ENCODE peak calls at places on chromosomes 12 and 14, in four cellular contexts. One of them, this sample, is unnamed. For H3K9me1 and H3K36me3, the result is how much of the 10 kb centered on the place peaks cover.

GRCh38 chr12:51898937-51899336 is 8.4 kb upstream of the ACVRL1 start:
- DNase-seq in endothelial cell of umbilical vein: peak
- DNase-seq in K562: no peak
- DNase-seq in IMR-90: peak
- DNase-seq in this sample: no peak

GRCh38 chr14:104804481-104805325 is 3.8 kb downstream of the ZBTB42 start:
- DNase-seq in IMR-90: no peak
- DNase-seq in endothelial cell of umbilical vein: no peak
- DNase-seq in K562: no peak
- DNase-seq in this sample: no peak

GRCh38 chr12:49032276-49032675 is 13.7 kb upstream of the PRKAG1 start:
- DNase-seq in IMR-90: no peak
- DNase-seq in endothelial cell of umbilical vein: no peak
- DNase-seq in K562: no peak
- DNase-seq in this sample: no peak

GRCh38 chr14:74962493-74962892 is 7.1 kb upstream of the PGF start:
- DNase-seq in endothelial cell of umbilical vein: no peak
- DNase-seq in IMR-90: no peak
- DNase-seq in K562: no peak
- DNase-seq in this sample: no peak

GRCh38 chr12:34341362-34341733 is 319.1 kb downstream of the ALG10 start:
- DNase-seq in K562: peak
- DNase-seq in IMR-90: no peak
- DNase-seq in endothelial cell of umbilical vein: no peak
- DNase-seq in this sample: no peak

GRCh38 chr14:91918159-91918883 is 29.2 kb downstream of the FBLN5 start:
- DNase-seq in endothelial cell of umbilical vein: no peak
- DNase-seq in K562: no peak
- DNase-seq in IMR-90: no peak
- DNase-seq in this sample: no peak

GRCh38 chr14:74867673-74868072 is 8.3 kb downstream of the PROX2 start:
- DNase-seq in K562: no peak
- DNase-seq in IMR-90: peak
- DNase-seq in endothelial cell of umbilical vein: peak
- DNase-seq in this sample: no peak

GRCh38 chr14:90159147-90159546 is 97.2 kb upstream of the PSMC1 start:
- DNase-seq in endothelial cell of umbilical vein: no peak
- DNase-seq in IMR-90: no peak
- DNase-seq in K562: no peak
- DNase-seq in this sample: no peak

GRCh38 chr12:91948504-91948903 is 197.1 kb downstream of the BTG1 start:
- DNase-seq in K562: no peak
- DNase-seq in IMR-90: no peak
- DNase-seq in endothelial cell of umbilical vein: peak
- DNase-seq in this sample: no peak

GRCh38 chr12:17875230-17875629 is 214.8 kb downstream of the RERGL start:
- DNase-seq in IMR-90: no peak
- DNase-seq in K562: no peak
- DNase-seq in endothelial cell of umbilical vein: no peak
- DNase-seq in this sample: no peak
- H3K9me1 ChIP-seq in IMR-90: under half
- H3K9me1 ChIP-seq in K562: under half
- H3K9me1 ChIP-seq in endothelial cell of umbilical vein: under half
- H3K9me1 ChIP-seq in this sample: under half

DNA sequence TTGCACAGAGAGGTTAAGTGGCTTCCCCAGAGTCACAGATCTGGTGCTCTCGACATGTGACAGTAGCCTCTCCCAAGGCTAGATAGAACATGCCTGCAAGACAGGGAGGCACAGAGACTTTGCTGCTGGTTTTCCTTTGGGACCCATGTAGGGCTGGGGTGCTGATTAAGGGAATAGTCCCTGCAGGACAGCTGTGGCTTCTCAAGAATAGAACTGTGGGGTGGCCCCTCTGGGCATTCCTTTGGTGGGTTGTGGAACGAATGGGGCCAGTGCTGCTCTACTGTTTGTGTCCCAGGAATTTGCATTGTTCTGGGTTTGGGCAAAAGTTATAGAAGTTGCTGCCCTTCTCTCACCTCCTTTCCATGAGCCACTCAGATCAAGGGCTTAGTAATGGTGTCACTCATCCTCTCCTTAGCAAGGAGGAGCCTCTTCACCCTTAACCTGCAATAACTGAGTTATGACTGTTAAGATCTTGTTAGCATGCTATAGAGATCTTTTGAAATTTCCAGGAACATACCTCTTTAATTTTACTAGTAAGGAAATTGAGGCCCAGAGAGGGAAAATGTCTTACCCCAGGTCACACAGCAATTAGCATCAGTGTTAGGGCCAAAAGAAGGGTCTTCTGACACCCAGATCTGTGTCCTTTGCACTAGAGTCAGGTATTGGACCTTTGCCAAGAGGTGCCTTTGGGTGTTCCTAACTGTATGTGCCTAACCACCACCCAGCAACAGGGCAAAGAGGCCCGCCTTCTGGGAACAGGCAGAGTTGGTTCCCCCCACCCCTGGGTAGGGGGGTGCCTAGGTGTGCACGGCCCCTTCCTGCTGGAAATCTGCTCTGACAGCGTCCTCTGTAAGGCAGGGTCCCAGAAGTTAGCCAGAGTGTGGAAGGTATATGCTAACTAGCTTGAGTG is 31.4 kb downstream of the CD9 start:
- DNase-seq in IMR-90: no peak
- DNase-seq in K562: no peak
- DNase-seq in endothelial cell of umbilical vein: no peak
- DNase-seq in this sample: no peak
- H3K36me3 ChIP-seq in IMR-90: under half
- H3K36me3 ChIP-seq in K562: under half
- H3K36me3 ChIP-seq in endothelial cell of umbilical vein: under half
- H3K36me3 ChIP-seq in this sample: half or more

GRCh38 chr12:94071258-94071657 is 77.1 kb upstream of the PLXNC1 start:
- DNase-seq in K562: no peak
- DNase-seq in endothelial cell of umbilical vein: no peak
- DNase-seq in IMR-90: no peak
- DNase-seq in this sample: no peak
- H3K9me1 ChIP-seq in K562: under half
- H3K9me1 ChIP-seq in endothelial cell of umbilical vein: under half
- H3K9me1 ChIP-seq in IMR-90: under half
- H3K9me1 ChIP-seq in this sample: under half

GRCh38 chr14:72498646-72499045 is 395.3 kb downstream of the DPF3 start:
- DNase-seq in IMR-90: no peak
- DNase-seq in endothelial cell of umbilical vein: no peak
- DNase-seq in K562: no peak
- DNase-seq in this sample: no peak

GRCh38 chr14:72501439-72501838 is 392.5 kb downstream of the DPF3 start:
- DNase-seq in K562: no peak
- DNase-seq in endothelial cell of umbilical vein: no peak
- DNase-seq in IMR-90: no peak
- DNase-seq in this sample: no peak

GRCh38 chr14:72503271-72503670 is 390.6 kb downstream of the DPF3 start:
- DNase-seq in endothelial cell of umbilical vein: no peak
- DNase-seq in IMR-90: no peak
- DNase-seq in K562: no peak
- DNase-seq in this sample: no peak

GRCh38 chr14:72500234-72500838 is 393.6 kb downstream of the DPF3 start:
- DNase-seq in endothelial cell of umbilical vein: no peak
- DNase-seq in K562: no peak
- DNase-seq in IMR-90: no peak
- DNase-seq in this sample: no peak

DNA sequence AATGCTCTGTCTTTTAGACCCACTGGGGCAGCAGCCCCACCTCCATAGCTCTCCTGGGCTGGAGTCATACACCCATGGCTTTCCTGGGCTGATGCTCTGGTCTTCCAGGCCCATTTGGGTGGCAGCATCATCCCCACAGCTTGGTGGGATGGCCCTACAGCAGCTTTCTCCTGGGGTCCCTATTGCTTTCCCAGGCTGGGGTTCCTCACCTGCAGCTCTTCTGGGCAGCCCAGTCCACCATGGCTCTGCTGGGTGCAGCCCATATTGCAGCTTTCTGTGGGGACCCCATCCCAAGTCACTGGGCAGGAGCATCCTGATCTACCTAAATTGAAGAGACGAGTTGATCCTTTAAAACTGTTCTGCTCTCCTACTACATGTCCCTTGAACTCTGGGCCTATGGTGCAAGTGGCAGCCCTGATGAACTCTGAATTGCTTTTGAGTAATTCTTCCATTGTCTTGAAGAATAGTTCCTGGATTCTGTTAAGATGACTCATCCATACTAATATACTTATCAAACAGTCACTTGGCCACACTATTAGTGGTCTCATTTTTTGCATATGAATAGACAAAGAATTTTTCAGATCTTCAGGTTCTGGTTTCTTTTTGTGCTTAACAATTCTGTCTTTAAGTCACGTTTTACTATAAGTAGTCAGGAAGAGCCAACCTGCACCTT is 390.1 kb downstream of the DPF3 start:
- DNase-seq in endothelial cell of umbilical vein: peak
- DNase-seq in IMR-90: peak
- DNase-seq in K562: no peak
- DNase-seq in this sample: no peak
- H3K36me3 ChIP-seq in endothelial cell of umbilical vein: under half
- H3K36me3 ChIP-seq in IMR-90: under half
- H3K36me3 ChIP-seq in K562: under half
- H3K36me3 ChIP-seq in this sample: under half

GRCh38 chr12:130562711-130563110 is 153.4 kb downstream of the RIMBP2 start:
- DNase-seq in endothelial cell of umbilical vein: no peak
- DNase-seq in IMR-90: no peak
- DNase-seq in K562: no peak
- DNase-seq in this sample: no peak

GRCh38 chr12:130563322-130563721 is 152.8 kb downstream of the RIMBP2 start:
- DNase-seq in IMR-90: no peak
- DNase-seq in endothelial cell of umbilical vein: no peak
- DNase-seq in K562: no peak
- DNase-seq in this sample: no peak

GRCh38 chr12:130566446-130567155 is 149.5 kb downstream of the RIMBP2 start:
- DNase-seq in K562: no peak
- DNase-seq in endothelial cell of umbilical vein: no peak
- DNase-seq in IMR-90: no peak
- DNase-seq in this sample: no peak

GRCh38 chr12:130568041-130568440 is 148.1 kb downstream of the RIMBP2 start:
- DNase-seq in endothelial cell of umbilical vein: no peak
- DNase-seq in K562: no peak
- DNase-seq in IMR-90: no peak
- DNase-seq in this sample: no peak

DNA sequence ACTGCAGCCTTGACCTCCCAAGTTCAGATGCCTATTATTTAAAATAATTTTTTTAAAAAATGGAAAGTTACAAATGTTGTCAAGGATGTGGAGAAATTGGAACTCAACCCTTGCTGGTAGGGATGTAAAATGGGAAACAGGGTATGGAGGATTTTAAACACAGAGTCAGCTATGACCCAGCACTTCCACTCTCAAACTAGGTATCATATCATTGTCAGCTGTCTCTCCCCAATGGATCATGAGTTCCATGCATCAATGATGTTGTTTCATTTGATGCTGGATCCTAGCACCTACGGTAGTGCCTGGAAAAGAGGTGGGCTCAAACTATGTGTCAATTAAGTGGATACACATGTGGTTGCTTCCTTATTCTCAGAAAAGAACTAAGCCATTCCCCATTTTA is 150.9 kb downstream of the RIMBP2 start:
- DNase-seq in K562: no peak
- DNase-seq in endothelial cell of umbilical vein: no peak
- DNase-seq in IMR-90: no peak
- DNase-seq in this sample: no peak
- H3K9me1 ChIP-seq in K562: under half
- H3K9me1 ChIP-seq in endothelial cell of umbilical vein: under half
- H3K9me1 ChIP-seq in IMR-90: under half
- H3K9me1 ChIP-seq in this sample: under half

DNA sequence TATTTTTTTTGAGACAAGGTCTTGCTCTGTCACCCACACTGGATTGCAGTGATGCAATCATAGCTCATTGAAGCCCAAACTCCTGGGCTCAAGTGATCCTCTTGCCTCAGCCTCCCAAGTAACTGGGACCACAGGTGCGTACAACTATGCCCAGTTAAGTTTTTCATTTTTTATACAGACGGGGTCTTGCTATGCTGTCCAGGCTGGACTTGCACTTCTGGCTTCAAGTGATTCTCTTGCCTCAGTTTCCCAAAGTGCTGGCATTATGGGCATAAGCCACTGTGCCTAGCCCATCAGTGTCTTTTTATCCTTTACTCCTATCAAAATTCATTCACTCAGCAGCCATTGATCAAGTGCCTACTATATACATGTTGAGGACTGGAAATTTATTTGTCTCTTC is 9.0 kb downstream of the PTPN11 start:
- DNase-seq in endothelial cell of umbilical vein: no peak
- DNase-seq in K562: no peak
- DNase-seq in IMR-90: no peak
- DNase-seq in this sample: no peak
- H3K36me3 ChIP-seq in endothelial cell of umbilical vein: under half
- H3K36me3 ChIP-seq in K562: under half
- H3K36me3 ChIP-seq in IMR-90: under half
- H3K36me3 ChIP-seq in this sample: under half